ENCODE peak calls at places on chromosomes 7 and 10, in eight cellular contexts. One of them, this sample, is unnamed.

GRCh38 chr10:82027711-82028110 is 152.7 kb downstream of the NRG3 start:
- DNase-seq in suprapubic skin: no peak
- DNase-seq in heart left ventricle: no peak
- DNase-seq in IMR-90: no peak
- DNase-seq in sigmoid colon: no peak
- DNase-seq in adrenal gland: no peak
- DNase-seq in transverse colon: no peak
- DNase-seq in tibial nerve: no peak
- DNase-seq in this sample: no peak

GRCh38 chr10:86757110-86757790 is 831 bp downstream of the BMPR1A start:
- DNase-seq in suprapubic skin: peak; percentile 72
- DNase-seq in heart left ventricle: peak; percentile 68
- DNase-seq in IMR-90: peak; percentile 65
- DNase-seq in sigmoid colon: peak; percentile 82
- DNase-seq in adrenal gland: peak; percentile 37
- DNase-seq in transverse colon: peak; percentile 46
- DNase-seq in tibial nerve: peak; percentile 26
- DNase-seq in this sample: peak; percentile 83

GRCh38 chr7:134891262-134892001 is 94.9 kb upstream of the AGBL3 start:
- DNase-seq in suprapubic skin: peak; percentile 91
- DNase-seq in heart left ventricle: peak; percentile 88
- DNase-seq in IMR-90: peak; percentile 92
- DNase-seq in sigmoid colon: peak; percentile 94
- DNase-seq in adrenal gland: peak; percentile 94
- DNase-seq in transverse colon: peak; percentile 47
- DNase-seq in tibial nerve: peak; percentile 77
- DNase-seq in this sample: no peak

GRCh38 chr7:44150466-44150832 is 9.3 kb upstream of the MYL7 start:
- DNase-seq in suprapubic skin: no peak
- DNase-seq in heart left ventricle: no peak
- DNase-seq in IMR-90: no peak
- DNase-seq in sigmoid colon: no peak
- DNase-seq in adrenal gland: peak; percentile 62
- DNase-seq in transverse colon: no peak
- DNase-seq in tibial nerve: no peak
- DNase-seq in this sample: no peak

GRCh38 chr7:12256025-12256570 is 45.0 kb downstream of the TMEM106B start:
- DNase-seq in suprapubic skin: no peak
- DNase-seq in heart left ventricle: no peak
- DNase-seq in IMR-90: peak; percentile 8
- DNase-seq in sigmoid colon: no peak
- DNase-seq in adrenal gland: no peak
- DNase-seq in transverse colon: no peak
- DNase-seq in tibial nerve: no peak
- DNase-seq in this sample: no peak

GRCh38 chr10:116882631-116883030 is 33.3 kb downstream of the ENO4 start:
- DNase-seq in suprapubic skin: no peak
- DNase-seq in heart left ventricle: no peak
- DNase-seq in IMR-90: no peak
- DNase-seq in sigmoid colon: no peak
- DNase-seq in adrenal gland: no peak
- DNase-seq in transverse colon: no peak
- DNase-seq in tibial nerve: no peak
- DNase-seq in this sample: no peak

GRCh38 chr7:95794917-95795515 is 22.7 kb downstream of the DYNC1I1 start:
- DNase-seq in suprapubic skin: no peak
- DNase-seq in heart left ventricle: no peak
- DNase-seq in IMR-90: peak; percentile 30
- DNase-seq in sigmoid colon: no peak
- DNase-seq in adrenal gland: no peak
- DNase-seq in transverse colon: no peak
- DNase-seq in tibial nerve: no peak
- DNase-seq in this sample: no peak

GRCh38 chr7:93016085-93016471 is 101.7 kb downstream of the SAMD9 start:
- DNase-seq in suprapubic skin: no peak
- DNase-seq in heart left ventricle: no peak
- DNase-seq in IMR-90: peak; percentile 45
- DNase-seq in sigmoid colon: no peak
- DNase-seq in adrenal gland: no peak
- DNase-seq in transverse colon: peak; percentile 38
- DNase-seq in tibial nerve: no peak
- DNase-seq in this sample: no peak

GRCh38 chr7:103988468-103989199 is 824 bp downstream of the RELN start:
- DNase-seq in suprapubic skin: no peak
- DNase-seq in heart left ventricle: no peak
- DNase-seq in IMR-90: no peak
- DNase-seq in sigmoid colon: no peak
- DNase-seq in adrenal gland: no peak
- DNase-seq in transverse colon: no peak
- DNase-seq in tibial nerve: no peak
- DNase-seq in this sample: no peak

GRCh38 chr7:33886100-33886623 is 19.2 kb upstream of the BMPER start:
- DNase-seq in suprapubic skin: no peak
- DNase-seq in heart left ventricle: no peak
- DNase-seq in IMR-90: peak; percentile 35
- DNase-seq in sigmoid colon: no peak
- DNase-seq in adrenal gland: no peak
- DNase-seq in transverse colon: no peak
- DNase-seq in tibial nerve: no peak
- DNase-seq in this sample: no peak

GRCh38 chr7:76071316-76072242 is 23.7 kb downstream of the MDH2 start:
- DNase-seq in suprapubic skin: no peak
- DNase-seq in heart left ventricle: peak; percentile 76
- DNase-seq in IMR-90: peak; percentile 44
- DNase-seq in sigmoid colon: peak; percentile 92
- DNase-seq in adrenal gland: no peak
- DNase-seq in transverse colon: peak; percentile 47
- DNase-seq in tibial nerve: no peak
- DNase-seq in this sample: no peak

GRCh38 chr10:58516118-58516517 is 3.4 kb downstream of the BICC1 start:
- DNase-seq in suprapubic skin: no peak
- DNase-seq in heart left ventricle: no peak
- DNase-seq in IMR-90: no peak
- DNase-seq in sigmoid colon: no peak
- DNase-seq in adrenal gland: no peak
- DNase-seq in transverse colon: no peak
- DNase-seq in tibial nerve: no peak
- DNase-seq in this sample: no peak

GRCh38 chr7:37920619-37921339 is at the start of gene EPDR1:
- DNase-seq in suprapubic skin: peak; percentile 63
- DNase-seq in heart left ventricle: peak; percentile 73
- DNase-seq in IMR-90: no peak
- DNase-seq in sigmoid colon: peak; percentile 73
- DNase-seq in adrenal gland: peak; percentile 85
- DNase-seq in transverse colon: peak; percentile 75
- DNase-seq in tibial nerve: peak; percentile 38
- DNase-seq in this sample: peak; percentile 80

GRCh38 chr10:49596493-49596809 is 13.7 kb upstream of the SLC18A3 start:
- DNase-seq in suprapubic skin: no peak
- DNase-seq in heart left ventricle: no peak
- DNase-seq in IMR-90: no peak
- DNase-seq in sigmoid colon: no peak
- DNase-seq in adrenal gland: no peak
- DNase-seq in transverse colon: no peak
- DNase-seq in tibial nerve: no peak
- DNase-seq in this sample: no peak

GRCh38 chr7:22420973-22421635 is 64.2 kb upstream of the RAPGEF5 start:
- DNase-seq in suprapubic skin: no peak
- DNase-seq in heart left ventricle: no peak
- DNase-seq in IMR-90: no peak
- DNase-seq in sigmoid colon: no peak
- DNase-seq in adrenal gland: no peak
- DNase-seq in transverse colon: no peak
- DNase-seq in tibial nerve: no peak
- DNase-seq in this sample: no peak

GRCh38 chr10:105037029-105037428 is 395.9 kb downstream of the SORCS3 start:
- DNase-seq in suprapubic skin: no peak
- DNase-seq in heart left ventricle: no peak
- DNase-seq in IMR-90: no peak
- DNase-seq in sigmoid colon: no peak
- DNase-seq in adrenal gland: no peak
- DNase-seq in transverse colon: no peak
- DNase-seq in tibial nerve: no peak
- DNase-seq in this sample: no peak

GRCh38 chr10:100911472-100911871 is 1.3 kb upstream of the SLF2 start:
- DNase-seq in suprapubic skin: no peak
- DNase-seq in heart left ventricle: no peak
- DNase-seq in IMR-90: no peak
- DNase-seq in sigmoid colon: no peak
- DNase-seq in adrenal gland: no peak
- DNase-seq in transverse colon: no peak
- DNase-seq in tibial nerve: no peak
- DNase-seq in this sample: no peak

GRCh38 chr7:111264111-111264868 is 173.4 kb downstream of the LRRN3 start:
- DNase-seq in suprapubic skin: no peak
- DNase-seq in heart left ventricle: no peak
- DNase-seq in IMR-90: no peak
- DNase-seq in sigmoid colon: no peak
- DNase-seq in adrenal gland: no peak
- DNase-seq in transverse colon: no peak
- DNase-seq in tibial nerve: no peak
- DNase-seq in this sample: no peak
- TF ChIP-seq POLR2A in suprapubic skin: no peak
- TF ChIP-seq POLR2A in heart left ventricle: no peak
- TF ChIP-seq POLR2A in IMR-90: no peak
- TF ChIP-seq POLR2A in sigmoid colon: no peak
- TF ChIP-seq POLR2A in adrenal gland: no peak
- TF ChIP-seq POLR2A in transverse colon: no peak
- TF ChIP-seq POLR2A in tibial nerve: no peak
- TF ChIP-seq POLR2A in this sample: no peak

DNA sequence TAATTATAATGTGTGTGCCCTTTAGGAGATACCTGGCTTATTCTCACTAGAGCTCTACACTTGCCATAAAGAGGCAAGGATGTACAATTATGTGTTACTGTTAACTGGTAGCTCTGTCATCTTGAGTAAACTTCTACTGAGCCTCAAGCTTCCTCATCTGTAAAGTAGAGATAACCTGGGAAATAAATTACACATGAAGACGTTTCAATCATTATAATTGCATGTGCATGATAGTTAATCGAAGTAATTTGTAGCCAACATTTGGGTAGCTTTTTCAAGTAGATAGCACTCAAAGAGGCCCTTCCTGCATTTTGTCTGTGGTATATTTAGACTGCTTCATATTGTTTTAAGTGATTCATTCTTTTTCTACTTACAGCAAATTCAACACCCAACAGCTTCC is 2.4 kb downstream of the CCT6A start:
- DNase-seq in suprapubic skin: no peak
- DNase-seq in heart left ventricle: no peak
- DNase-seq in IMR-90: no peak
- DNase-seq in sigmoid colon: no peak
- DNase-seq in adrenal gland: no peak
- DNase-seq in transverse colon: no peak
- DNase-seq in tibial nerve: no peak
- DNase-seq in this sample: no peak
- H3K4me1 ChIP-seq in suprapubic skin: peaks cover 23% of the 10 kb centered on the region
- H3K4me1 ChIP-seq in heart left ventricle: peaks cover 7% of the 10 kb centered on the region
- H3K4me1 ChIP-seq in IMR-90: peaks cover 4% of the 10 kb centered on the region
- H3K4me1 ChIP-seq in sigmoid colon: peaks cover 31% of the 10 kb centered on the region
- H3K4me1 ChIP-seq in adrenal gland: peaks cover 4% of the 10 kb centered on the region
- H3K4me1 ChIP-seq in transverse colon: peaks cover 38% of the 10 kb centered on the region
- H3K4me1 ChIP-seq in tibial nerve: peaks cover 29% of the 10 kb centered on the region
- H3K4me1 ChIP-seq in this sample: peaks cover 12% of the 10 kb centered on the region

GRCh38 chr7:71439316-71439715 is 307.4 kb downstream of the GALNT17 start:
- DNase-seq in suprapubic skin: no peak
- DNase-seq in heart left ventricle: no peak
- DNase-seq in IMR-90: no peak
- DNase-seq in sigmoid colon: no peak
- DNase-seq in adrenal gland: no peak
- DNase-seq in transverse colon: no peak
- DNase-seq in tibial nerve: no peak
- DNase-seq in this sample: no peak
- TF ChIP-seq POLR2A in suprapubic skin: no peak
- TF ChIP-seq POLR2A in heart left ventricle: no peak
- TF ChIP-seq POLR2A in IMR-90: no peak
- TF ChIP-seq POLR2A in sigmoid colon: no peak
- TF ChIP-seq POLR2A in adrenal gland: no peak
- TF ChIP-seq POLR2A in transverse colon: no peak
- TF ChIP-seq POLR2A in tibial nerve: no peak
- TF ChIP-seq POLR2A in this sample: no peak

GRCh38 chr10:60964257-60965235 is 20.6 kb upstream of the RHOBTB1 start:
- DNase-seq in suprapubic skin: peak; percentile 70
- DNase-seq in heart left ventricle: peak; percentile 63
- DNase-seq in IMR-90: peak; percentile 91
- DNase-seq in sigmoid colon: peak; percentile 91
- DNase-seq in adrenal gland: peak; percentile 79
- DNase-seq in transverse colon: peak; percentile 71
- DNase-seq in tibial nerve: peak; percentile 25
- DNase-seq in this sample: peak; percentile 71

GRCh38 chr10:60960913-60961312 is 16.9 kb upstream of the RHOBTB1 start:
- DNase-seq in suprapubic skin: no peak
- DNase-seq in heart left ventricle: no peak
- DNase-seq in IMR-90: no peak
- DNase-seq in sigmoid colon: no peak
- DNase-seq in adrenal gland: no peak
- DNase-seq in transverse colon: no peak
- DNase-seq in tibial nerve: no peak
- DNase-seq in this sample: no peak

GRCh38 chr10:60963441-60964256 is 19.7 kb upstream of the RHOBTB1 start:
- DNase-seq in suprapubic skin: no peak
- DNase-seq in heart left ventricle: no peak
- DNase-seq in IMR-90: peak; percentile 72
- DNase-seq in sigmoid colon: no peak
- DNase-seq in adrenal gland: no peak
- DNase-seq in transverse colon: no peak
- DNase-seq in tibial nerve: no peak
- DNase-seq in this sample: no peak

GRCh38 chr10:60960031-60960430 is 16.0 kb upstream of the RHOBTB1 start:
- DNase-seq in suprapubic skin: no peak
- DNase-seq in heart left ventricle: no peak
- DNase-seq in IMR-90: no peak
- DNase-seq in sigmoid colon: no peak
- DNase-seq in adrenal gland: no peak
- DNase-seq in transverse colon: no peak
- DNase-seq in tibial nerve: no peak
- DNase-seq in this sample: no peak

GRCh38 chr10:60962946-60963345 is 19.0 kb upstream of the RHOBTB1 start:
- DNase-seq in suprapubic skin: no peak
- DNase-seq in heart left ventricle: no peak
- DNase-seq in IMR-90: peak; percentile 31
- DNase-seq in sigmoid colon: no peak
- DNase-seq in adrenal gland: no peak
- DNase-seq in transverse colon: no peak
- DNase-seq in tibial nerve: no peak
- DNase-seq in this sample: no peak
- H3K4me1 ChIP-seq in suprapubic skin: peaks cover 17% of the 10 kb centered on the region
- H3K4me1 ChIP-seq in heart left ventricle: no peaks in the 10 kb centered on the region
- H3K4me1 ChIP-seq in IMR-90: peaks cover 8% of the 10 kb centered on the region
- H3K4me1 ChIP-seq in sigmoid colon: peaks cover 15% of the 10 kb centered on the region
- H3K4me1 ChIP-seq in adrenal gland: peaks cover 10% of the 10 kb centered on the region
- H3K4me1 ChIP-seq in transverse colon: peaks cover 14% of the 10 kb centered on the region
- H3K4me1 ChIP-seq in tibial nerve: peaks cover 23% of the 10 kb centered on the region
- H3K4me1 ChIP-seq in this sample: peaks cover 21% of the 10 kb centered on the region

DNA sequence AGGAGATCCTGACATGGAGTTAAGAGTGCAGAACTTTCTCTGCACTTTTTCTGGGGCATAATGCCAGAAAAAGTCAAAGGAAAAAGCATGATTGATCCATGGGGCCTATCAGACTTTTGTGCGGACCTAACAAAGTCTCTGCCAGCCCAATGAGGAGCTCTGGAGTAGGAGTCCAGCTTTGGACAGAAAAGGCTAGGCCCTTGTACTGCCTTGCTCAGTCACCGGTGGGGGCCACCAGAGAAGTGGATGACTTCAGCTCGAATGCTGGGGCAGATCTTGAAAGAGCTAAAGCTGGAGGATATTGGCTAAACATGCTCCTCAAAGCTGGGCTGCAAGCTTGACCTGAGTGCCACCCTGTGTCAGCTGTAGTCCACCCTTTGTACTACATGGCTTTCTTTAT is 2.8 kb upstream of the ZC3HAV1 start:
- DNase-seq in suprapubic skin: no peak
- DNase-seq in heart left ventricle: no peak
- DNase-seq in IMR-90: no peak
- DNase-seq in sigmoid colon: no peak
- DNase-seq in adrenal gland: no peak
- DNase-seq in transverse colon: no peak
- DNase-seq in tibial nerve: no peak
- DNase-seq in this sample: no peak
- TF ChIP-seq POLR2A in suprapubic skin: no peak
- TF ChIP-seq POLR2A in heart left ventricle: no peak
- TF ChIP-seq POLR2A in IMR-90: no peak
- TF ChIP-seq POLR2A in sigmoid colon: no peak
- TF ChIP-seq POLR2A in adrenal gland: no peak
- TF ChIP-seq POLR2A in transverse colon: no peak
- TF ChIP-seq POLR2A in tibial nerve: no peak
- TF ChIP-seq POLR2A in this sample: no peak

This sample was measured in spleen.